ENCODE peak calls at places on chromosomes 13 and 19, in six cellular contexts. P is GM12878, X is K562, U is SK-N-SH, N is H1, Z is HepG2. G is an unnamed sample. For H3K27me3, the result is how much of the 10 kb centered on the place peaks cover.

GRCh38 chr19:39413269-39413902 is 917 bp downstream of the PLEKHG2 start:
- DNase-seq in P (no peak), X (peak), U (peak), N (peak), Z (no peak), G (no peak)

GRCh38 chr13:22893149-22893548 is 287.6 kb upstream of the SGCG start:
- DNase-seq in P (no peak), X (no peak), U (no peak), N (no peak), Z (no peak), G (no peak)

GRCh38 chr19:3670796-3671679 is 29.2 kb downstream of the PIP5K1C start:
- DNase-seq in P (no peak), X (peak), U (no peak), N (no peak), Z (no peak), G (no peak)

GRCh38 chr19:35657904-35658700 is 8.2 kb upstream of the UPK1A start:
- DNase-seq in P (no peak), X (no peak), U (no peak), N (no peak), Z (no peak), G (no peak)

GRCh38 chr13:46113596-46113995 is 8.8 kb upstream of the CPB2 start:
- DNase-seq in P (no peak), X (peak), U (no peak), N (no peak), Z (no peak), G (no peak)

GRCh38 chr13:77028202-77028601 is 1.2 kb upstream of the FBXL3 start:
- DNase-seq in P (no peak), X (peak), U (no peak), N (no peak), Z (no peak), G (no peak)

GRCh38 chr19:50725218-50725931 is 2.2 kb downstream of the CLEC11A start:
- DNase-seq in P (no peak), X (no peak), U (no peak), N (no peak), Z (no peak), G (no peak)

GRCh38 chr19:10695401-10696398 is 5.5 kb upstream of the QTRT1 start:
- DNase-seq in P (peak), X (peak), U (peak), N (peak), Z (peak), G (peak)

GRCh38 chr13:45817833-45818232 is 33.7 kb downstream of the SIAH3 start:
- DNase-seq in P (no peak), X (no peak), U (no peak), N (no peak), Z (no peak), G (no peak)

GRCh38 chr13:113358653-113359052 is 5.3 kb downstream of the GRTP1 start:
- DNase-seq in P (no peak), X (no peak), U (no peak), N (no peak), Z (no peak), G (no peak)

GRCh38 chr19:7831452-7831851 is 1.4 kb downstream of the EVI5L start:
- DNase-seq in P (no peak), X (peak), U (no peak), N (peak), Z (peak), G (no peak)

GRCh38 chr19:6608950-6609349 is 18.0 kb upstream of the CD70 start:
- DNase-seq in P (no peak), X (no peak), U (no peak), N (no peak), Z (no peak), G (no peak)

GRCh38 chr13:91375119-91375729 is 23.2 kb upstream of the GPC5 start:
- DNase-seq in P (no peak), X (peak), U (peak), N (no peak), Z (no peak), G (peak)

GRCh38 chr13:113874579-113875428 is 10.9 kb upstream of the GAS6 start:
- DNase-seq in P (no peak), X (no peak), U (no peak), N (no peak), Z (no peak), G (no peak)

DNA sequence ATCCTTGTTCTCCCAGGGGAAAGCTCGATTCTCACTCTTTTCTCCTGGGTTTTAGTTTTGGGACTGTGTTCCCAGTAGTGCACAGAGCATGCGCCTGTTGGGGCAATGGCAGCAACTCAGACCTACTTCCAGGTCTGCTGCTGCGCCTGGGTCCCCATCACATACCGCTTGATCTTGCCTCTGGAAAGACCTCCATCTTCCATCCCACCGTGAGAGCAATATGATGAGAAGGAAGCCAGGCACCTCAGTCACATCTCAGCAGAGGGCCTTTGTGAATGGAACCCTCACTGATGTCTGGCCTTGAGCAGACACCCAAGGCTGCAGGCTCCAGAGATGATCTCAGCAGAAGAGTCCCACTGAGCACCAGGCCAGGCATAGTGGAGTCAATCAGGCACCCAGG is 176.8 kb upstream of the ZNF507 start:
- DNase-seq in P (no peak), X (no peak), U (no peak), N (no peak), Z (no peak), G (no peak)
- H3K27me3 ChIP-seq in P (under half), X (under half), U (under half), N (under half), Z (under half), G (under half)

GRCh38 chr13:36344886-36345437 is 1.2 kb downstream of the SPART start:
- DNase-seq in P (no peak), X (peak), U (no peak), N (no peak), Z (no peak), G (no peak)

GRCh38 chr13:36343766-36344165 is 2.4 kb downstream of the SPART start:
- DNase-seq in P (no peak), X (peak), U (no peak), N (no peak), Z (no peak), G (no peak)

GRCh38 chr13:36344173-36344572 is 2.0 kb downstream of the SPART start:
- DNase-seq in P (no peak), X (peak), U (no peak), N (no peak), Z (no peak), G (peak)

GRCh38 chr13:36339600-36340155 is 6.5 kb downstream of the SPART start:
- DNase-seq in P (no peak), X (no peak), U (no peak), N (no peak), Z (no peak), G (no peak)

DNA sequence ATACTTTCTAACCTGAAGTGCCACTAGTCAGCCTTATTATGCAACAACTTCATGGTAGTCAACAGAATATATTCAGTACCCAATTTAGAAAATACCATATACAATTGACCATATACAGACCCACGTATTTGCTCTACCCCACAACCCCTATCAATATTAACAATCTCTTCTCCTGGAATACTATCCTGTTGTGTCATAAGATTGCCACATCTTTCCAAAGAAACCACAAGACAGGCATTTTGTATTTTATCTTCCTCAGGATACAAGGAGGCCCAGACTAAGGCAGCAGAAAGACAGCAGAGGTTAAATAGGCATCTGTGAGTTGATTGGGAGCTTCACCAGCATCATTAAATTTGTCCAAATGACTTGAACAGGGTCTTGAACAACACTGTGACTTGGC is 4.5 kb downstream of the SPART start:
- DNase-seq in P (no peak), X (no peak), U (no peak), N (no peak), Z (no peak), G (no peak)
- TF ChIP-seq GABPA in P (no peak), X (no peak), U (no peak), N (no peak), Z (no peak), G (no peak)

DNA sequence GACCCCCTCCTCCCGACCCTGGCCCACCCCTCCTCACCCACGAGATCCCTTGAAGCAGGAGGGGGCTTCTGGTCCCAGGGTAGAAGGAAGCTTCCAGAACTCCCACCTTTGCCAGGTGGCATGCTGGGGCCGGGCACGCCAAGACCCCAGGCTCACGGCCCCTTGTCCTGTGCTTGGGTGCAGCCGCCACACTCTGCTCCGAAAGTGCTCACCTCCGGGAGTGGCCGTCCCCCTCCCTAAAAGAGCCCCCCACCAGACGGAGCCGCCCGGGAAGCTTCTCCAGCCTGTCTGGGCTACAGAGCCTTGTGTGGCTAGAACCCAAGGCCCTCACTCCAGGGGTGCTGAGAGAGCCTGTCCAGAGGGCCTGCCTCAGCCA is 1.8 kb upstream of the EFNA2 start:
- DNase-seq in P (no peak), X (no peak), U (no peak), N (no peak), Z (no peak), G (no peak)
- H3K27me3 ChIP-seq in P (under half), X (under half), U (under half), N (under half), Z (under half), G (under half)

GRCh38 chr19:18775586-18776287 is 15.4 kb downstream of the COMP start:
- DNase-seq in P (no peak), X (no peak), U (no peak), N (no peak), Z (no peak), G (no peak)
- TF ChIP-seq GABPA in P (no peak), X (no peak), U (no peak), N (no peak), Z (no peak), G (no peak)

GRCh38 chr13:27969866-27970229 is 733 bp upstream of the CDX2 start:
- DNase-seq in P (no peak), X (no peak), U (no peak), N (no peak), Z (no peak), G (no peak)
- H3K27me3 ChIP-seq in P (under half), X (half or more), U (half or more), N (half or more), Z (under half), G (half or more)

DNA sequence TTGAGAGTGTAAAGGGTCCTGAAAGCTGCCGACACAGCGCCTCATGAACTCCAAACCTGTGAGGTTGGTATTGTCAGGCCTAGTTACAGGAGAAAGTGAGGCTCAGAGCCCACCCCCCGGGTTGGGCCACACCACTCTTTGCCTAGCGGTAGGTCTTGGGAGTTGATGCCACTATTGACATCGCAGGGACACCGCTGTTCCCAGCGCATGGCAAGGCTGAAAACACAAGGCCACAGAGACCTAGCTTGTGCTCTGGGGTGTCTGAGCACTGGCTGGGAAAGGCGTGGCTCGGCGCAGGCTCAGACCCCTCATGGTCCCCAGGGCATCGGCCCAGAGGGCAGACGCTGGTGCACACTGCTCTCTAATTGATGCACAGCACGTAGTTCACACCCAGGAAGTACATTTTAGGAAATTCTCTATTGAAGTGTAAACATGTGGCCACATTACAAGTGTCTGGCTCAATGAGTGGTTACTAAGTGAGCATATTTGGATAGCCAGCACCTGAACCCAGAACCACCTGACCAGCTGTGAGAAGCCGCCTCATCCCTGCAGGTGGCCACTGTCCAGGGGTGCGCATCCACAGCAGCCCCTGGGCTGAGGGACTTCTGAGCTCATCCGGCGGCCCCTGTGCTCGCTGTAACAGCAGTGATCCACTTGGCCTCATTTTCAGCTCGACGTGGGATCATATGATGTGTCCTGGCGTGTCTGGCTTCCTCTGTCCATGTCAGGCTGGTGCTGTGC is 27.3 kb downstream of the UPF1 start:
- DNase-seq in P (no peak), X (no peak), U (no peak), N (no peak), Z (no peak), G (no peak)
- TF ChIP-seq GABPA in P (no peak), X (no peak), U (no peak), N (no peak), Z (no peak), G (no peak)

DNA sequence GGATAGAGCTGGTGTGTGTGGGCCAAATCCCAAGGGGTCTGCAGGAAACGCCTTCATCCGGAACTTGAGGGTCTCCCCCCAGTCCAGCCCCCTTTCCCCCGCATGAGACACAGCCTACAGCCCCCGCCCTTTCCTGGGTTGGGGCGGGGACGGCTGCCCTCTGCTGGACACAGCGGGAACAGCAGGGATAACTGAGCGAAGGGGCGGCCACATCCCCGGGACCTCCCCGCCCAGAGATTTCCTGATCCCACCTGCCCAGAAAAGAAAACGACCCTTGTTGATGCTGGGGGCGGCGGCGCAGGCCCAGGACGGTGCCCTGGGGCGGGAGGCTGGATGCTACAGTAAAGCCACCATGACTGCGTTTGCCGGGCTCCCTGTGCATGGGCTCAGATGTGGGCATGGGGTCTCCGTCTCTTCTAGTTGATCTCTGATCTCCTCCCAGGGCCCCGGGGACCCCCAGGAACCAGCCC is 14.2 kb downstream of the ONECUT3 start:
- DNase-seq in P (no peak), X (peak), U (peak), N (peak), Z (no peak), G (no peak)
- H3K27me3 ChIP-seq in P (under half), X (under half), U (half or more), N (half or more), Z (under half), G (half or more)